ENCODE peak calls at places on chromosomes 2 and 18, in six cellular contexts. One of them, this sample, is unnamed.

GRCh38 chr2:48548871-48549270 is 18.9 kb downstream of the STON1 start:
- DNase-seq in IMR-90: peak; percentile 62
- DNase-seq in mesenchymal stem cell: peak; percentile 64
- DNase-seq in trophoblast cell: no peak
- DNase-seq in H9: no peak
- DNase-seq in H1: no peak
- DNase-seq in this sample: no peak

GRCh38 chr2:64762301-64762997 is 108.7 kb upstream of the SERTAD2 start:
- DNase-seq in IMR-90: no peak
- DNase-seq in mesenchymal stem cell: no peak
- DNase-seq in trophoblast cell: no peak
- DNase-seq in H9: no peak
- DNase-seq in H1: no peak
- DNase-seq in this sample: no peak

GRCh38 chr2:118641711-118642110 is 205.7 kb downstream of the EN1 start:
- DNase-seq in IMR-90: no peak
- DNase-seq in mesenchymal stem cell: no peak
- DNase-seq in trophoblast cell: no peak
- DNase-seq in H9: no peak
- DNase-seq in H1: no peak
- DNase-seq in this sample: no peak

GRCh38 chr2:47269316-47270232 is 114.5 kb upstream of the STPG4 start:
- DNase-seq in IMR-90: peak; percentile 99
- DNase-seq in mesenchymal stem cell: peak; percentile 99
- DNase-seq in trophoblast cell: no peak
- DNase-seq in H9: no peak
- DNase-seq in H1: no peak
- DNase-seq in this sample: no peak

GRCh38 chr2:109124982-109125594 is 3.9 kb upstream of the SH3RF3 start:
- DNase-seq in IMR-90: no peak
- DNase-seq in mesenchymal stem cell: no peak
- DNase-seq in trophoblast cell: no peak
- DNase-seq in H9: no peak
- DNase-seq in H1: no peak
- DNase-seq in this sample: no peak

GRCh38 chr2:221444106-221444505 is 128.0 kb downstream of the EPHA4 start:
- DNase-seq in IMR-90: peak; percentile 85
- DNase-seq in mesenchymal stem cell: peak; percentile 70
- DNase-seq in trophoblast cell: no peak
- DNase-seq in H9: no peak
- DNase-seq in H1: no peak
- DNase-seq in this sample: no peak

GRCh38 chr18:79377187-79377891 is 18.4 kb upstream of the NFATC1 start:
- DNase-seq in IMR-90: no peak
- DNase-seq in mesenchymal stem cell: no peak
- DNase-seq in trophoblast cell: no peak
- DNase-seq in H9: peak; percentile 21
- DNase-seq in H1: no peak
- DNase-seq in this sample: no peak

GRCh38 chr18:10329116-10329515 is 125.3 kb upstream of the APCDD1 start:
- DNase-seq in IMR-90: peak; percentile 45
- DNase-seq in mesenchymal stem cell: peak; percentile 46
- DNase-seq in trophoblast cell: no peak
- DNase-seq in H9: no peak
- DNase-seq in H1: no peak
- DNase-seq in this sample: no peak

GRCh38 chr2:73063909-73064875 is 7.3 kb downstream of the SFXN5 start:
- DNase-seq in IMR-90: peak; percentile 86
- DNase-seq in mesenchymal stem cell: peak; percentile 82
- DNase-seq in trophoblast cell: no peak
- DNase-seq in H9: peak; percentile 50
- DNase-seq in H1: no peak
- DNase-seq in this sample: no peak

GRCh38 chr2:182542501-182543258 is 115.8 kb upstream of the PDE1A start:
- DNase-seq in IMR-90: peak; percentile 65
- DNase-seq in mesenchymal stem cell: peak; percentile 53
- DNase-seq in trophoblast cell: no peak
- DNase-seq in H9: no peak
- DNase-seq in H1: no peak
- DNase-seq in this sample: no peak

GRCh38 chr2:58428553-58429284 is 187.6 kb upstream of the FANCL start:
- DNase-seq in IMR-90: no peak
- DNase-seq in mesenchymal stem cell: peak; percentile 22
- DNase-seq in trophoblast cell: no peak
- DNase-seq in H9: peak; percentile 84
- DNase-seq in H1: peak; percentile 56
- DNase-seq in this sample: peak; percentile 74

GRCh38 chr2:161237397-161238263 is 70.6 kb upstream of the PSMD14 start:
- DNase-seq in IMR-90: peak; percentile 33
- DNase-seq in mesenchymal stem cell: peak; percentile 58
- DNase-seq in trophoblast cell: peak; percentile 29
- DNase-seq in H9: peak; percentile 41
- DNase-seq in H1: no peak
- DNase-seq in this sample: peak; percentile 56

GRCh38 chr2:193584001-193584400 is 1389.3 kb upstream of the TMEFF2 start:
- DNase-seq in IMR-90: peak; percentile 0
- DNase-seq in mesenchymal stem cell: peak; percentile 21
- DNase-seq in trophoblast cell: peak; percentile 10
- DNase-seq in H9: peak; percentile 79
- DNase-seq in H1: no peak
- DNase-seq in this sample: peak; percentile 24

GRCh38 chr2:226489765-226490164 is 309.9 kb downstream of the IRS1 start:
- DNase-seq in IMR-90: peak; percentile 94
- DNase-seq in mesenchymal stem cell: peak; percentile 90
- DNase-seq in trophoblast cell: no peak
- DNase-seq in H9: no peak
- DNase-seq in H1: no peak
- DNase-seq in this sample: no peak

GRCh38 chr2:197251576-197251975 is 59.0 kb downstream of the ANKRD44 start:
- DNase-seq in IMR-90: peak; percentile 10
- DNase-seq in mesenchymal stem cell: no peak
- DNase-seq in trophoblast cell: no peak
- DNase-seq in H9: no peak
- DNase-seq in H1: no peak
- DNase-seq in this sample: no peak

GRCh38 chr2:150234787-150235512 is 252.5 kb downstream of the RND3 start:
- DNase-seq in IMR-90: peak; percentile 93
- DNase-seq in mesenchymal stem cell: peak; percentile 87
- DNase-seq in trophoblast cell: no peak
- DNase-seq in H9: no peak
- DNase-seq in H1: no peak
- DNase-seq in this sample: no peak

GRCh38 chr2:135557533-135557932 is 26.2 kb downstream of the R3HDM1 start:
- DNase-seq in IMR-90: no peak
- DNase-seq in mesenchymal stem cell: no peak
- DNase-seq in trophoblast cell: no peak
- DNase-seq in H9: no peak
- DNase-seq in H1: no peak
- DNase-seq in this sample: no peak

GRCh38 chr2:219294356-219295351 is 14.5 kb downstream of the PTPRN start:
- DNase-seq in IMR-90: peak; percentile 70
- DNase-seq in mesenchymal stem cell: peak; percentile 72
- DNase-seq in trophoblast cell: peak; percentile 91
- DNase-seq in H9: peak; percentile 95
- DNase-seq in H1: peak; percentile 89
- DNase-seq in this sample: peak; percentile 85

GRCh38 chr2:127678991-127679390 is 3.7 kb upstream of the LIMS2 start:
- DNase-seq in IMR-90: no peak
- DNase-seq in mesenchymal stem cell: no peak
- DNase-seq in trophoblast cell: no peak
- DNase-seq in H9: no peak
- DNase-seq in H1: no peak
- DNase-seq in this sample: no peak

DNA sequence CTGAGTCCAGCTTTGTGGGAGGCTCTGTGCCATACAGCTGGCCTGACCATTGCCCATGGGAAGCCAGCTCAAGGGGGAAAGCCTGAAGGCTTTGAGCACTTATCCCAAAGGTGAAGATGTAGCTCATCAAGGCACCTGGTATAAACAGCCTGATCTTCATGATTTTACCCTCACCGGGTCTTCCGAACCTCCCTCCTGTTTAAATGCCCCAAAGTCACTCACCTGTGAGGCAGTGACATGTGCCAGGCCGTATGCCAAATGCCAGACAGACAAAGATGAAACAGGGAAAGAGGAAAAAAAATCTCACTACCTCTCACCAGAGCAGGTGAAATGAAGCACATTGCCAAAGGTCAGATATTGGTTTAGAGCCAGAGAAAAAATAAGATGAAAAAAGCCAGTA is 62.8 kb upstream of the ITSN2 start:
- DNase-seq in IMR-90: no peak
- DNase-seq in mesenchymal stem cell: no peak
- DNase-seq in trophoblast cell: no peak
- DNase-seq in H9: no peak
- DNase-seq in H1: no peak
- DNase-seq in this sample: no peak
- H3K14ac ChIP-seq in IMR-90: no peak overlapping the region
- H3K14ac ChIP-seq in mesenchymal stem cell: no peak overlapping the region
- H3K14ac ChIP-seq in trophoblast cell: no peak overlapping the region
- H3K14ac ChIP-seq in H9: no peak overlapping the region
- H3K14ac ChIP-seq in H1: no peak overlapping the region
- H3K14ac ChIP-seq in this sample: no peak overlapping the region

GRCh38 chr2:111157798-111158197 is 37.1 kb downstream of the BCL2L11 start:
- DNase-seq in IMR-90: no peak
- DNase-seq in mesenchymal stem cell: no peak
- DNase-seq in trophoblast cell: no peak
- DNase-seq in H9: no peak
- DNase-seq in H1: no peak
- DNase-seq in this sample: no peak

GRCh38 chr2:111154758-111155157 is 34.0 kb downstream of the BCL2L11 start:
- DNase-seq in IMR-90: no peak
- DNase-seq in mesenchymal stem cell: no peak
- DNase-seq in trophoblast cell: no peak
- DNase-seq in H9: no peak
- DNase-seq in H1: no peak
- DNase-seq in this sample: no peak

GRCh38 chr2:111155610-111156009 is 34.9 kb downstream of the BCL2L11 start:
- DNase-seq in IMR-90: peak; percentile 12
- DNase-seq in mesenchymal stem cell: no peak
- DNase-seq in trophoblast cell: no peak
- DNase-seq in H9: no peak
- DNase-seq in H1: no peak
- DNase-seq in this sample: no peak

GRCh38 chr2:111156529-111156928 is 35.8 kb downstream of the BCL2L11 start:
- DNase-seq in IMR-90: no peak
- DNase-seq in mesenchymal stem cell: no peak
- DNase-seq in trophoblast cell: no peak
- DNase-seq in H9: no peak
- DNase-seq in H1: no peak
- DNase-seq in this sample: no peak

DNA sequence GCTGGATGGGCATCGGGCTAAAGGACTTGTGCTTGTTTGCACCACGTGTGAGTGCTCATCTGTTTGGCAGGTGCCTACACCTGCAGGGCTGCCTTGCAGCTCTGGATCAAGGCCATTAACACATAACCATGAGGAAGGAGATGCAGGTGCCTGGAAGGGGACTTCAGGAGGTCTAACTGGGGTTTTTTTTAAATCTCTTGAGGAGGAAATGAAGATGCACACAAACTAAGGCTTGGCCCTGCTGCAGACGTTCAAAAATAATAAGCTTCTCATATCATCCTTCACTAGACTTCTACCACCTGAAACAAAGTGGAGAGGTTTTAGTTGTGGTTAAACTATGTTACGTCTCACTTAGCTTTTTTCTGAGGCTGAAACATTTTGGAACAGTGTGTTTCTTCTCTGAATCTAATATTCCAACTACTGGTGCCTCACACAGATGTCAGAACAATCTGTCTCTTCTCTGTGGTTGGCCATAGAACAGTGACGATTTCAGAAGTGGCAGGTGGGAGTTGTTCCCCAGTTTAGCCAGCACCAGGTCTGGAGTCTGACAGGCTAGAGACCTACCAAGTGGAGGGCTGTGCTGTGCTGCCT is 36.5 kb downstream of the BCL2L11 start:
- DNase-seq in IMR-90: no peak
- DNase-seq in mesenchymal stem cell: no peak
- DNase-seq in trophoblast cell: no peak
- DNase-seq in H9: no peak
- DNase-seq in H1: no peak
- DNase-seq in this sample: no peak
- H3K14ac ChIP-seq in IMR-90: no peak overlapping the region
- H3K14ac ChIP-seq in mesenchymal stem cell: no peak overlapping the region
- H3K14ac ChIP-seq in trophoblast cell: no peak overlapping the region
- H3K14ac ChIP-seq in H9: no peak overlapping the region
- H3K14ac ChIP-seq in H1: no peak overlapping the region
- H3K14ac ChIP-seq in this sample: no peak overlapping the region

DNA sequence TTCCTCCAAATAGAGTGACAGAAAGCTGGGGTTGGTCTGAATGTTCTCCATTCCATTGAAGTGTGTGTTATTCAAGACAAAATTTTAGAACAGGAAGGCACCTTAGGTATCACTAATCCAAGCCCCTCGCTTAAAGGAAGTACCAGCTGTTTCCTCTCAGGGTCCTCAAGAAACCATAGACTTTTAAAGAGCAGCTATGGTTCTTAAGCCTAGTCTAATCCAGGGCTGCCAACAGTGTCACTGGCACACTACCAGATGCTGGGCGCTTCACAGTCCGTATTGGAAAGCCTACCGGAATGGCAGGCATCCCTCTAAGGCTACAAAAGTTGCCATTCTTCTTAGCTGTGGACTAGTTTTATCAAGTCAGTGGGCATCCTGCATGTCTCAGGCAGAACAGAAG is 1.9 kb downstream of the NEMP2 start:
- DNase-seq in IMR-90: no peak
- DNase-seq in mesenchymal stem cell: no peak
- DNase-seq in trophoblast cell: no peak
- DNase-seq in H9: no peak
- DNase-seq in H1: no peak
- DNase-seq in this sample: no peak
- H3K14ac ChIP-seq in IMR-90: no peak overlapping the region
- H3K14ac ChIP-seq in mesenchymal stem cell: no peak overlapping the region
- H3K14ac ChIP-seq in trophoblast cell: no peak overlapping the region
- H3K14ac ChIP-seq in H9: no peak overlapping the region
- H3K14ac ChIP-seq in H1: no peak overlapping the region
- H3K14ac ChIP-seq in this sample: no peak overlapping the region

DNA sequence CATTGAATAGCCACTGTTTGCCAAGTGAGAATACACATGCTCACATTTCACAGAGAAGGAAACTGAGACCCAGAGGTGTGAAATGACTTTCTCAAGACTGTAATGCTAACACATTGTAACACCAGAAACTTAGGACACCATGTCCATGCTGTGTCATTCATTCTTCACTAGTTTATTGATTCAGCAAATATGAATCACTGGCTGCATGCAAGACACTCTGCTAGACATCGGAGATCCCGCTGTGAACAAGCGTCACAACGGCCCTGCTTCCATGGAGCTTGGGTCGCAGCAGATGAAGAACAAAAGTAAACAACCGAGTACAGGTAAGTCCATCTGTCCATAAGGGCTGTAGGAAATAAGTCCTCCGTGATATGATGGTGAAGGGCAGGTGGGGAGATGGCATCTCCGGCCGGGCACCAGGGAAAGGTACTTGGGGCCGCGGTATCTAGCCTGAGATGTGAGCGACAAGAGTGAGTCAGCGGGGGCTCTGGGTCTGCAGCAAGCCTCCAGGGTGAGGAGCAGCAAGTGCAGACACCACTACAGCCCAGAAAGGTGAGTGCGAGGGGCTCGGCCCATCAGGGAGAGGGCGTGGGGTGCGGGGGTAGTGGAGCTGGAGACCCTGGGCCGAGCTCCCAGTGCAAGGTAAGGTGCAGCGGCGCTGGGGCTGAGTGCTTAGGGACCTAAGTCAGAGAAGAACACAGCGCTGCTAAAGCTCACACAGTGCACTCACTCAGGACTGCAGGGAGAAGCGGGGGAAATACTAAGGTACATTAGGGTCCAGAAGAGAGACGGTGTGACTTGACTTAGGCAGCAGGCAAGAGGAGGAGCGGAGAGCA is 391.2 kb downstream of the FBXO15 start:
- DNase-seq in IMR-90: peak; percentile 14
- DNase-seq in mesenchymal stem cell: no peak
- DNase-seq in trophoblast cell: no peak
- DNase-seq in H9: no peak
- DNase-seq in H1: no peak
- DNase-seq in this sample: no peak
- H3K14ac ChIP-seq in IMR-90: no peak overlapping the region
- H3K14ac ChIP-seq in mesenchymal stem cell: no peak overlapping the region
- H3K14ac ChIP-seq in trophoblast cell: no peak overlapping the region
- H3K14ac ChIP-seq in H9: no peak overlapping the region
- H3K14ac ChIP-seq in H1: no peak overlapping the region
- H3K14ac ChIP-seq in this sample: no peak overlapping the region